ENCODE peak calls at places on chromosomes 16 and 17, in seven cellular contexts. R is kidney, U is heart left ventricle, D is OCI-LY7, M is fibroblast of mammary gland, L is mucosa of descending colon, O is right lobe of liver. H is an unnamed sample.

GRCh38 chr17:33097411-33097810 is 105.8 kb downstream of the SPACA3 start:
- DNase-seq in R (no peak), U (no peak), D (no peak), M (no peak), L (no peak), O (no peak), H (no peak)

GRCh38 chr17:17386143-17386800 is 83.1 kb downstream of the NT5M start:
- DNase-seq in R (peak), U (peak), D (no peak), M (no peak), L (no peak), O (no peak), H (no peak)

GRCh38 chr17:35726609-35727460 is 4.6 kb upstream of the RASL10B start:
- DNase-seq in R (peak), U (peak), D (peak), M (peak), L (peak), O (no peak), H (no peak)

GRCh38 chr17:49992191-49992932 is 2.7 kb downstream of the DLX3 start:
- DNase-seq in R (no peak), U (no peak), D (no peak), M (no peak), L (no peak), O (peak), H (no peak)

GRCh38 chr17:48545022-48545376 is at the start of gene HOXB2:
- DNase-seq in R (no peak), U (no peak), D (no peak), M (no peak), L (no peak), O (no peak), H (no peak)

GRCh38 chr17:81514735-81515529 is 2.3 kb upstream of the ACTG1 start:
- DNase-seq in R (peak), U (peak), D (peak), M (peak), L (peak), O (peak), H (peak)

GRCh38 chr17:40099627-40100418 is 566 bp downstream of the NR1D1 start:
- DNase-seq in R (peak), U (no peak), D (no peak), M (no peak), L (no peak), O (no peak), H (no peak)

GRCh38 chr16:69796285-69797118 is 34.4 kb downstream of the WWP2 start:
- DNase-seq in R (no peak), U (peak), D (peak), M (peak), L (no peak), O (no peak), H (peak)

GRCh38 chr16:56281256-56281805 is 90.0 kb downstream of the GNAO1 start:
- DNase-seq in R (no peak), U (no peak), D (no peak), M (peak), L (no peak), O (no peak), H (no peak)

GRCh38 chr16:3266873-3267537 is 10.6 kb upstream of the MEFV start:
- DNase-seq in R (no peak), U (no peak), D (peak), M (peak), L (no peak), O (no peak), H (no peak)

GRCh38 chr16:49586466-49586865 is 212.9 kb downstream of the C16orf78 start:
- DNase-seq in R (no peak), U (no peak), D (no peak), M (no peak), L (no peak), O (no peak), H (no peak)
- H3K4me3 ChIP-seq in R (no peak), U (no peak), D (no peak), M (no peak), L (no peak), O (no peak), H (no peak)

DNA sequence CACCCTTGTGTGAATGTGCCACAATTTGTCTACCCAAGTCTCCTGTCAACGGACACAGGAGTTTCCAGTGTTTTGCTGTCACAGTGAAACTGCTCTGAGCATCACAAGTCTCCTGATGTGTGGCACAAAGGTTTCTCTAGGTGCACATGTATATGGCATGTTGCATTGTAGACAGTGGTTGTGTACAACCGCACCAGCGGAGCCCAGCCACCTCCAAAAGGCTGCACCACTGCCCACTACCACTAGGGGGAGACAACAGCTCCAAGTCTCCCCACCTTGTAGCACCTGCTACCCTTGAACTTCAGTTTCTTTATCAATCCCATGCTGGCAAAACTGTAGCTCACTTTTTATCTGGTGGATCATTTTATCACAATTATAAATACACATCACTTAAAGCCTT is 95.5 kb upstream of the ZNF469 start:
- DNase-seq in R (peak), U (no peak), D (peak), M (peak), L (no peak), O (no peak), H (peak)
- TF ChIP-seq CTCF in R (no peak), U (peak), D (peak), M (peak), L (no peak), O (peak), H (peak)

GRCh38 chr16:47386201-47386718 is 74.6 kb downstream of the ITFG1 start:
- DNase-seq in R (no peak), U (no peak), D (no peak), M (no peak), L (no peak), O (no peak), H (no peak)

GRCh38 chr16:47388705-47389104 is 72.2 kb downstream of the ITFG1 start:
- DNase-seq in R (no peak), U (no peak), D (no peak), M (no peak), L (no peak), O (no peak), H (no peak)

GRCh38 chr16:47392114-47392513 is 68.7 kb downstream of the ITFG1 start:
- DNase-seq in R (no peak), U (no peak), D (peak), M (peak), L (no peak), O (no peak), H (peak)

DNA sequence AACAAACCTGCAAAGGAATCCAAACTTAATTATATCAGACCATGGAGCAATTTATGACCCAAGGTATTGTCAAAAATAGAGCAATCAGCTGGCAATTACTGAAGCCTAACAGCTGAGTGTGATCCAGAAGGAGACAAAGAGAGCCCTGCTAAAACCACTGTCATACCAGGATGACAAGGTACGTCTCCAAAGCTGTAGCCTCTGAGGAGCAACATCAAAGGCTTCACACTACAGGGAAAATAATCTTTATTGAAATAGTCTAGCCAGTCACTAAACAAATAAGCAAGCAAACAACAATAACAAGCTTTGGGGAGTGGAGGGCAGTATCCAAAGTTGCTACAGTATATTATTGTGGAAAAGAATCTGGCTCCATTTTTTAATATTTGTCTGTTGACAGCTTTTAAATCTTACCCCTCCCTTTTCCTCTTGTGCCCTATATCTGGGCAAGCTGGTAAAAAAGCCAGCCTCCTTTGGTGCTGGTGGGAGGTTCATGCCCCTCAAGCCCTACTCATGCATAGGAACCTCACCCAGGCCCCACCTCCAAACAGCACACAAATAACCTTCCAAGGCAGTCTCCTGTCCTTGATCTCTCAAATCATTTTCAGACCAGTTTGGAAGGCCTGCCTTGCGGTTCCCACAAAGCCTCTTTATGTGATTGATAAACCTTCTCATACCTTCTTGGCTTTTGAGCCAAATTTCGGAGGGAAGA is 73.7 kb downstream of the ITFG1 start:
- DNase-seq in R (no peak), U (no peak), D (no peak), M (no peak), L (no peak), O (no peak), H (no peak)
- H3K4me3 ChIP-seq in R (no peak), U (no peak), D (no peak), M (no peak), L (no peak), O (no peak), H (no peak)

DNA sequence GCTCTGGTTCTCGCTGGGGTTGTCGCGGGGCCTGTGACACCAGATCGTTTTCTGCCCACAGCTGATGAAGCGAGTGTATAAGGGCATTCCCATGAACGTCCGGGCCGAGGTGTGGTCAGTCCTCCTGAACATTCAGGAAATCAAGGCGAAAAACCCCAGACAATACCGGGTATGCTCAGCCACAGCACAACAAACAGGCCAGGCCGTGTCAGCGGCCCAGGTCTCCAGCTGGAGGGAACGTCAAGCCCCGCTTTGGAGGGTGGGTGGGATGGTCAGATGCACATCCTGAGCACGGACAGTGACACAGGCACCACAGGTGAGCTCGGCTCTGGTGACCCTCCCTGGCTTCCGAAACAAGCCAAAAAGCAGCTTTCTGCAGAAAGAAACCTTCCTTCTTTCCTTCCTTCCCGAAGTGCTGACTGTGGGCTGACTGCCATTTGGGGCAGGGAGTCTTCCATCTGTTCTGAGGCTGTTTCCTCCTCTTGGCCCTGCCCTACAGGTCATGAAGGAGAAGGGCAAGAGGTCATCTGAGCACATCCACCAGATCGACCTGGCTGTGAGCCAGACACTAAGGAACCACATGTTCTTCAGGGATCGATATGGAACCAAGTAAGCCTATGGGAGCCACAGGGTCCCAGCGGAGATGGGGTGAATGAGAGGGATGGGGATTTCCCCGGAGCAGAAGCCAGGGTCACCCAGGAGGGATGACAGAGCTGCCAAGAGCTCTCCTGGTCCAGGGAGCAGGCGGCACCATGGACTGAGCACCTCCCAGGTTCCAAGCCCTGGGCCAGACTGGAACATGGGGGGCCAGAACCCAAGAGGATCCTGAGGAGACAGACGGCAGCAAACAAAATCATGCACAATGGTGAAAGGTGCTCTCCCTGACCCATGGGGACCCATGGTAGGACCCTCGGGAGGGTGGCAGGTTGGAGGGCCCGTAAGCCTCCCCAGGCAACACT is 79.4 kb downstream of the GOSR1 start:
- DNase-seq in R (peak), U (no peak), D (no peak), M (no peak), L (no peak), O (no peak), H (no peak)
- TF ChIP-seq CTCF in R (no peak), U (no peak), D (no peak), M (no peak), L (no peak), O (no peak), H (no peak)

DNA sequence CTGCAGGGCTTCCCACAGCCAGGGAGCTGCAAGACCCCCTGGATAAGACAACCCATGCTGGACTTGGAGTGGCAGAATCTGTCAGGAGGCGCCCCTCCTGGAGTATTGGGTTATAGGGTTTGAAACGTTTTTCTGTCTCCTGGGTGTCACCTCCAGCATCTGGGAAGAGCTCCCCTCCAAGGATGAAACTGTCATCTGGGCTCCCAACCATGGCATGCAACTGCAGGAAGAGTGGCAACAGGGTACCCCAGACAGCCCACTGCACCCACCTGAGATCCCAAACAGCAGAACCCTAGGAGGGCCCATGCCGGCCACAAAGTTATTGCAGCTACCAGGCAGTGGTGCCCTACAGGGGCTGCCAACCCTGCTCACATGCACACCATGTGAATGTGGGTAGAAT is 636 bp upstream of the GSG1L start:
- DNase-seq in R (no peak), U (no peak), D (no peak), M (no peak), L (no peak), O (no peak), H (no peak)
- H3K4me3 ChIP-seq in R (no peak), U (no peak), D (no peak), M (no peak), L (no peak), O (no peak), H (no peak)

DNA sequence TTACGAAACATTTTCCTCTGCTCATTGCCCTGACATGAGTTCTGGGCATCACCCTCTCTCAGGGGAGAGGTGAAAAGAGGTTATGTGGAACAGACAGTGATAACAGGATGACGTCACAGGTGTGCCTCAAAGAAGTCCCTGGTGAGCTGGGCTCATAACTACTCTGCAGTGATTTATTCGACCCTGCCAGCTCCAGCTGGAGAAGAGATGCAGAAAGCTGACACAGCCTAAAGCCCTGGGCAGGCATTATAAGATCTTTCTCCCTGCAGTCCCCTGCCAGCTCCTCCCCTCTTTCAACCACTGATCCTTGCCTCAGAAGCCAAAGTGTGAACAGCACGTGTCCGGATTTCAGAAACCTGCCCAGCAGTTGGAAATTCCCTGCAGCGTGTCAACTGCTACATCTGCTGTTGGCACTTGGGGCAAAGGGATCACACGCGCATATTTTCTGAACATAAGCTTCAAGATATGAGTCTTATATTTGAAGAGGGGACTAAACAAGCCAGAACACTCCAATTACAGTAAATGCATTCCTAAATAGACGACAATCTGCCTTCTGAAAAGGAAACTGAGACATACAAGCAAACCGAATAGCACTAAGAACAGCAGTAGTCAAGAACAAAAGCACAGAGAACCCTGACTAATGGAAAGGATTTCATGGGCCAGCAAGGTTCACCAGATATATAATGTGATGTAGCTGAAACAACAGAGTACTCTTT is 80.5 kb downstream of the SMG6 start:
- DNase-seq in R (no peak), U (peak), D (no peak), M (peak), L (no peak), O (peak), H (peak)
- TF ChIP-seq CTCF in R (no peak), U (no peak), D (no peak), M (no peak), L (no peak), O (no peak), H (no peak)

GRCh38 chr16:1958715-1959268 is 546 bp upstream of the NDUFB10 start:
- DNase-seq in R (no peak), U (no peak), D (no peak), M (no peak), L (peak), O (no peak), H (no peak)

GRCh38 chr16:1961651-1962067 is 2.3 kb downstream of the NDUFB10 start:
- DNase-seq in R (no peak), U (no peak), D (peak), M (no peak), L (peak), O (no peak), H (peak)

GRCh38 chr16:1959269-1960039 is at the start of gene NDUFB10:
- DNase-seq in R (peak), U (peak), D (peak), M (peak), L (peak), O (peak), H (peak)

GRCh38 chr16:1964046-1964505 is 550 bp downstream of the RPS2 start:
- DNase-seq in R (peak), U (no peak), D (peak), M (no peak), L (no peak), O (no peak), H (peak)

DNA sequence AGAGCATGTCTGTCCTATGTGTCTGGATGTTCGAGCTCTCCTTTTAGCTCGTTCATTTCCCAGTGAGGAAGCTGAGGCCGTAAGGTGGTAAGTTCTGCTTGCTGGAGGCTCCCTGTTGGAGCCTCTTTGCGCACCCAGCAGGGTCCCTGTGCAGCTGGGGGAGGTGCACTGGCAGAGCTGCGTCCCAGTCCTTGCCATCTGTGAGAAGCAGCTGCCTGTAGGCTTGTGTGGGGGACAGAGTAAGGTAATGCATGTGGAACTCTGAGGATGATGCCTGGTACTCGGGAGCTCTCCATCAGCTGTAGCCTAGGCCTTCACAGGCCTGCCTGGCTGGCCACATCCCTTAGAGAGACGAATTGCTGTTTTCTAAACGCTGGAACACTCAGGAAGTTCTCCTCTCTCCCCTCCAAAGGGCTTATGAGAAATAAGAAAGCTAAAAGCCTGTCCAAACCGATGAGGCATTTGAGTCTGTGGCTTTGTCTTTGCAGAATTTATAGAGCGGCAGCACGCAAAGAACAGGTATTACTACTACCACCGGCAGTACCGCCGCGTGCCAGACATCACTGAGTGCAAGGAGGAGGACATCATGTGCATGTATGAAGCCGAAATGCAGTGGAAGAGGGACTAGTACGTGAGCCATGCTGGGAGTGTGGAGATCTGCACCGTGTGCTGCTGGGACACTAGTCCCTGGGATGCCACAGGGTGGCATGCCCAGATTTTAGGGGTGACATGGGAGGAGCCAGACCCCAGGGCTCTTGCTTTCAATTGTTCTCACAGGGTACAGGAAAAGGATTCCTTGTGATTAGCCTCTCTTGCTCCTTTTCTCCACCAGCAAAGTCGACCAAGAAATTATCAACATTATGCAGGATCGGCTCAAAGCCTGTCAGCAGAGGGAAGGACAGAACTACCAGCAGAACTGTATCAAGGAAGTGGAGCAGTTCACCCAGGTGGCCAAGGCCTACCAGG is 1.6 kb downstream of the NDUFB10 start:
- DNase-seq in R (no peak), U (no peak), D (peak), M (peak), L (peak), O (no peak), H (peak)
- H3K4me3 ChIP-seq in R (peak), U (peak), D (peak), M (peak), L (no peak), O (peak), H (peak)

GRCh38 chr17:19445105-19445504 is 34.1 kb downstream of the RNF112 start:
- DNase-seq in R (no peak), U (no peak), D (no peak), M (no peak), L (no peak), O (no peak), H (no peak)

GRCh38 chr17:19443148-19443547 is 32.1 kb downstream of the RNF112 start:
- DNase-seq in R (no peak), U (no peak), D (peak), M (no peak), L (no peak), O (no peak), H (no peak)

GRCh38 chr17:19448341-19449268 is 37.6 kb downstream of the RNF112 start:
- DNase-seq in R (no peak), U (no peak), D (no peak), M (peak), L (no peak), O (no peak), H (no peak)

DNA sequence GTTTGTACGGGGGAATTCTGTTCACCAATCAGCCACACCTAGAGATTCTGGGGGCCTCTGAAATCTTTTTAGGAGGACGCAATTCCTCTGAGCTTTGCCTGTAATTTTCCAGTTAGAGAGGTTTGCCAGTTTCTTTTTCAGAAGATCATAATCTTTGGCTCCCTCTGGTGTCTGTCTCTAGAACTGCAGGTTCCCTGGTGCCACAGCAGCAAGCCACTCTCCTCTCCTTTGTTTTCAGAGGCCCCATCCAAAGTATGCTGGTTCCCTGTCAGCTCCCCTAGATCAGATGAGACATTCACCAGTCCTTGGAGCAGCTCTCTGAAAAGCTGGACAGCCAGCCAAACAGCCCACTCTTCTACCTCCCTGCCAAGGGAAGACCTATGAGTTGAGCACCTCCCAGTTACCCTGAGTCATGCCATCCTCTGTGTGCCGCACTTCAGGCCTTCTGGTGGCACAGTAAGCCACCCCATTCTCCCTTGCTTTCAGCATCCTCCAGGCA is 36.1 kb downstream of the RNF112 start:
- DNase-seq in R (no peak), U (peak), D (peak), M (peak), L (no peak), O (peak), H (peak)
- TF ChIP-seq CTCF in R (peak), U (peak), D (peak), M (peak), L (peak), O (peak), H (peak)